ENCODE peak calls at places on chromosomes 1 and 21, in four cellular contexts. W, A, M and Y are unnamed samples.

GRCh38 chr1:92755541-92756351 is 29.2 kb downstream of the EVI5 start:
- DNase-seq in A (peak; percentile 77), M (peak; percentile 72), W (peak; percentile 39), Y (peak; percentile 90)

GRCh38 chr1:1945782-1946393 is 26.8 kb upstream of the TMEM52 start:
- DNase-seq in W (no peak), A (no peak), M (no peak), Y (no peak)

GRCh38 chr21:32794643-32795042 is 23.1 kb upstream of the PAXBP1 start:
- DNase-seq in M (no peak), W (no peak), A (no peak), Y (no peak)

GRCh38 chr1:15950302-15950701 is 25.6 kb downstream of the ZBTB17 start:
- DNase-seq in M (no peak), A (no peak), W (no peak), Y (no peak)

GRCh38 chr1:55789466-55789865 is 574.3 kb upstream of the USP24 start:
- DNase-seq in M (no peak), A (no peak), W (no peak), Y (no peak)

GRCh38 chr1:245654460-245655050 is 499.8 kb downstream of the KIF26B start:
- DNase-seq in M (no peak), W (no peak), A (no peak), Y (peak; percentile 61)

GRCh38 chr21:37419228-37419906 is 52.8 kb downstream of the DYRK1A start:
- DNase-seq in A (no peak), W (no peak), M (no peak), Y (no peak)

GRCh38 chr1:160251006-160251405 is 11.3 kb downstream of the DCAF8 start:
- DNase-seq in W (no peak), M (no peak), A (no peak), Y (no peak)

GRCh38 chr1:159854101-159854692 is 8.3 kb downstream of the VSIG8 start:
- DNase-seq in W (peak; percentile 49), M (no peak), A (peak; percentile 83), Y (peak; percentile 69)

GRCh38 chr1:234730542-234731370 is 120.8 kb upstream of the IRF2BP2 start:
- DNase-seq in M (no peak), A (no peak), W (no peak), Y (no peak)

GRCh38 chr1:97730271-97730670 is 190.6 kb downstream of the DPYD start:
- DNase-seq in W (no peak), A (no peak), M (no peak), Y (no peak)

GRCh38 chr1:93702828-93703183 is 21.2 kb upstream of the BCAR3 start:
- DNase-seq in W (no peak), M (no peak), A (no peak), Y (no peak)

GRCh38 chr1:118012725-118013124 is 83.2 kb downstream of the WDR3 start:
- DNase-seq in W (no peak), A (no peak), M (no peak), Y (no peak)

GRCh38 chr1:154974086-154974807 is at the start of gene CKS1B:
- DNase-seq in W (peak; percentile 100), A (peak; percentile 99), M (peak; percentile 100), Y (peak; percentile 100)

GRCh38 chr1:1112237-1112985 is 3.5 kb downstream of the C1orf159 start:
- DNase-seq in M (no peak), A (peak; percentile 45), W (no peak), Y (no peak)

GRCh38 chr1:183807549-183808168 is 2.7 kb downstream of the RGL1 start:
- DNase-seq in W (peak; percentile 89), M (peak; percentile 87), A (no peak), Y (peak; percentile 80)

GRCh38 chr1:181139631-181140051 is 51.1 kb downstream of the IER5 start:
- DNase-seq in A (peak; percentile 50), W (peak; percentile 82), M (peak; percentile 73), Y (peak; percentile 34)

GRCh38 chr1:36567601-36568341 is 85.1 kb upstream of the CSF3R start:
- DNase-seq in W (no peak), M (no peak), A (peak; percentile 33), Y (no peak)

GRCh38 chr21:32410916-32411315 is 1.6 kb upstream of the EVA1C start:
- DNase-seq in A (peak; percentile 50), M (no peak), W (no peak), Y (no peak)

GRCh38 chr1:147849097-147849873 is 53.3 kb upstream of the GJA8 start:
- DNase-seq in A (no peak), W (peak; percentile 13), M (peak; percentile 30), Y (peak; percentile 81)

GRCh38 chr1:32393136-32393535 is 1.1 kb downstream of the BSDC1 start:
- DNase-seq in M (peak; percentile 42), A (no peak), W (peak; percentile 58), Y (peak; percentile 43)

GRCh38 chr21:45351526-45352275 is 53.3 kb upstream of the COL18A1 start:
- DNase-seq in M (peak; percentile 27), A (no peak), W (no peak), Y (no peak)

GRCh38 chr1:1128454-1129139 is 12.7 kb upstream of the C1orf159 start:
- DNase-seq in M (no peak), W (no peak), A (no peak), Y (no peak)

GRCh38 chr1:99004270-99005141 is at the start of gene PLPPR5:
- DNase-seq in W (peak; percentile 25), A (no peak), M (peak; percentile 19), Y (peak; percentile 18)
- H3K4me3 ChIP-seq in W (peak within 1 kb of the TSS; percentile 33), A (peak within 1 kb of the TSS; percentile 56), M (peak within 1 kb of the TSS; percentile 24), Y (peak within 1 kb of the TSS; percentile 33)

DNA sequence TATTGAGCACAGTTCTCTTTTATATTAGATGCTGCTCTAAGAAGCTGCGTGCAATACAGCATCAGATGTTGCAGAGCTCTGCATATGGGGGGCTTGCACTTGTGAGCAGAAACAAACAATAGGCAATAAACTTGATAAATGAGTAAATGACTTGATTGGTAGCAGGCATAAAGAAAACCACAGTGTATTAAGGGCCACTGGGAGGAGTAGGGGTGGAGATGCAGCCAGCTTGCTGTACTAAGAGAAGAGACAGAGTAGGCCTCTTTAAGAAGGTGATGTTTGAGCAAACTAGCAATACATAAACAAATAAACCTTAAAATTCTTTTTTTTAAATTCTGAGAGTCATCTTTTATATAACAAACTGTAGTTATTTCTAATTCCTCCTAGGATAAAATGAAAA is 598.5 kb upstream of the ADAMTS5 start:
- DNase-seq in A (no peak), W (no peak), M (no peak), Y (no peak)
- TF ChIP-seq CTCF in A (no peak), W (no peak), M (no peak), Y (no peak)

GRCh38 chr1:156598125-156598524 is 3.2 kb downstream of the GPATCH4 start:
- DNase-seq in A (no peak), W (no peak), M (no peak), Y (no peak)

GRCh38 chr1:156601122-156601830 is at the start of gene GPATCH4:
- DNase-seq in M (peak; percentile 92), W (peak; percentile 95), A (peak; percentile 90), Y (peak; percentile 97)

GRCh38 chr1:156598731-156599432 is 2.4 kb downstream of the GPATCH4 start:
- DNase-seq in W (no peak), A (no peak), M (no peak), Y (no peak)

GRCh38 chr1:156600733-156601121 is 552 bp downstream of the GPATCH4 start:
- DNase-seq in W (peak; percentile 16), M (no peak), A (no peak), Y (peak; percentile 18)

GRCh38 chr1:156599811-156600210 is 1.5 kb downstream of the GPATCH4 start:
- DNase-seq in M (no peak), A (no peak), W (peak; percentile 22), Y (peak; percentile 30)
- H3K4me3 ChIP-seq in M (no peak overlapping the region), A (no peak overlapping the region), W (no peak overlapping the region), Y (no peak overlapping the region)

GRCh38 chr1:207698822-207699483 is 52.9 kb upstream of the CD46 start:
- DNase-seq in W (peak; percentile 55), M (peak; percentile 56), A (no peak), Y (peak; percentile 68)
- TF ChIP-seq CTCF in W (peak; percentile 63), M (peak; percentile 66), A (peak; percentile 55), Y (peak; percentile 67)